ENCODE peak calls at places on chromosomes 2 and 18, in nine cellular contexts. M is HepG2, S is A549, C is GM12878, T is GM23338, V is HCT116, R is SK-N-SH, L is K562, Q is HL-60. U is an unnamed sample.

GRCh38 chr2:38246105-38246504 is 131.0 kb downstream of the ATL2 start:
- DNase-seq in V (no peak), R (peak), S (no peak), C (no peak), Q (no peak), M (no peak), L (no peak), T (no peak), U (no peak)

GRCh38 chr2:60819155-60819862 is 62.1 kb upstream of the REL start:
- DNase-seq in V (no peak), R (no peak), Q (no peak), L (no peak), M (no peak), C (no peak), S (no peak), T (no peak), U (no peak)

GRCh38 chr2:104976603-104977120 is 61.2 kb upstream of the MRPS9 start:
- DNase-seq in M (peak), T (peak), L (peak), S (peak), Q (peak), V (peak), R (peak), C (peak), U (no peak)

GRCh38 chr2:209933499-209934458 is 68.7 kb upstream of the RPE start:
- DNase-seq in C (no peak), S (no peak), Q (no peak), M (no peak), V (no peak), R (no peak), L (no peak), T (no peak), U (no peak)

GRCh38 chr2:223779877-223780276 is 57.5 kb downstream of the AP1S3 start:
- DNase-seq in T (peak), M (peak), V (peak), C (no peak), R (peak), Q (peak), S (peak), L (peak), U (no peak)

GRCh38 chr2:82013641-82014040 is 1709.1 kb upstream of the LRRTM1 start:
- DNase-seq in V (no peak), C (no peak), S (no peak), Q (no peak), R (no peak), T (peak), M (no peak), L (no peak), U (no peak)

GRCh38 chr18:48031641-48032040 is 101.2 kb upstream of the SMAD2 start:
- DNase-seq in C (no peak), Q (no peak), L (no peak), R (no peak), V (no peak), S (no peak), T (no peak), M (no peak), U (no peak)

GRCh38 chr18:23737578-23737977 is 48.3 kb downstream of the LAMA3 start:
- DNase-seq in M (no peak), C (no peak), R (no peak), S (no peak), Q (no peak), V (no peak), T (no peak), L (no peak), U (no peak)

GRCh38 chr18:68667121-68667520 is 47.8 kb downstream of the TMX3 start:
- DNase-seq in R (no peak), M (no peak), S (no peak), L (no peak), C (no peak), Q (no peak), T (no peak), V (no peak), U (no peak)

GRCh38 chr2:240389302-240389805 is 46.1 kb upstream of the GPC1 start:
- DNase-seq in T (no peak), M (no peak), R (no peak), S (no peak), L (no peak), V (no peak), Q (no peak), C (no peak), U (no peak)

GRCh38 chr2:118169359-118170005 is 81.2 kb downstream of the INSIG2 start:
- DNase-seq in M (no peak), R (no peak), T (peak), C (no peak), S (no peak), V (no peak), Q (peak), L (no peak), U (no peak)

GRCh38 chr2:106094101-106094860 is 99.8 kb downstream of the UXS1 start:
- DNase-seq in S (no peak), Q (no peak), T (no peak), C (no peak), L (no peak), R (no peak), V (no peak), M (no peak), U (no peak)

GRCh38 chr2:7692657-7693161 is 775.5 kb downstream of the RNF144A start:
- DNase-seq in L (no peak), C (no peak), S (peak), V (no peak), Q (no peak), M (no peak), R (no peak), T (no peak), U (no peak)

GRCh38 chr2:8229546-8229986 is 452.3 kb upstream of the ID2 start:
- DNase-seq in M (peak), V (peak), Q (peak), R (no peak), C (no peak), S (peak), L (peak), T (peak), U (no peak)

GRCh38 chr2:2827237-2827636 is 496.2 kb upstream of the MYT1L start:
- DNase-seq in Q (no peak), C (no peak), R (no peak), S (no peak), T (no peak), M (no peak), L (no peak), V (no peak), U (no peak)

GRCh38 chr2:44668336-44668735 is 273.2 kb upstream of the SIX3 start:
- DNase-seq in C (no peak), M (peak), Q (no peak), R (no peak), V (peak), L (no peak), T (peak), S (peak), U (no peak)

GRCh38 chr2:36731941-36732700 is 35.6 kb downstream of the VIT start:
- DNase-seq in C (no peak), V (no peak), M (no peak), R (peak), Q (no peak), S (no peak), T (no peak), L (no peak), U (no peak)

GRCh38 chr2:212360068-212360460 is 178.5 kb downstream of the ERBB4 start:
- DNase-seq in S (no peak), M (peak), L (no peak), T (no peak), C (no peak), V (no peak), Q (no peak), R (no peak), U (no peak)

GRCh38 chr18:27749189-27749588 is 427.7 kb downstream of the CDH2 start:
- DNase-seq in S (no peak), T (no peak), C (no peak), L (no peak), R (no peak), M (no peak), Q (no peak), V (no peak), U (no peak)

GRCh38 chr18:10259934-10260333 is 194.5 kb upstream of the APCDD1 start:
- DNase-seq in S (no peak), C (no peak), V (no peak), M (no peak), T (no peak), R (no peak), L (no peak), Q (no peak), U (no peak)

GRCh38 chr2:237196866-237197618 is 111.4 kb downstream of the COPS8 start:
- DNase-seq in V (no peak), R (no peak), L (no peak), M (no peak), C (no peak), Q (no peak), T (no peak), S (peak), U (no peak)

GRCh38 chr2:239145106-239145505 is 255.7 kb downstream of the HDAC4 start:
- DNase-seq in L (no peak), T (peak), Q (no peak), C (no peak), R (no peak), M (no peak), S (no peak), V (no peak), U (no peak)

GRCh38 chr2:26640331-26640745 is 828 bp downstream of the CIB4 start:
- DNase-seq in V (peak), R (peak), L (no peak), M (peak), C (no peak), Q (no peak), S (no peak), T (peak), U (no peak)

GRCh38 chr2:29071032-29071975 is 3.0 kb downstream of the PCARE start:
- DNase-seq in S (no peak), Q (no peak), R (no peak), T (no peak), C (no peak), V (no peak), M (no peak), L (no peak), U (no peak)

GRCh38 chr2:201136889-201137321 is 20.9 kb downstream of the CFLAR start:
- DNase-seq in R (no peak), C (no peak), M (no peak), L (no peak), Q (no peak), V (no peak), T (no peak), S (no peak), U (no peak)

GRCh38 chr2:150280255-150280654 is 207.2 kb downstream of the RND3 start:
- DNase-seq in R (no peak), M (no peak), L (no peak), T (no peak), S (no peak), Q (no peak), C (no peak), V (no peak), U (no peak)

GRCh38 chr18:48833701-48834394 is 116.9 kb downstream of the SMAD7 start:
- DNase-seq in L (no peak), Q (no peak), R (no peak), M (no peak), T (no peak), C (no peak), S (no peak), V (no peak), U (no peak)

GRCh38 chr2:290090-290722 is 2.3 kb upstream of the ALKAL2 start:
- DNase-seq in T (peak), M (peak), C (no peak), V (no peak), Q (peak), R (peak), S (peak), L (peak), U (peak)

GRCh38 chr2:112032615-112033457 is 22.2 kb upstream of the TMEM87B start:
- DNase-seq in C (no peak), V (peak), Q (peak), S (no peak), M (no peak), T (no peak), L (no peak), R (no peak), U (no peak)

GRCh38 chr18:58578321-58578720 is 50.6 kb downstream of the ALPK2 start:
- DNase-seq in C (no peak), Q (no peak), M (no peak), L (no peak), S (no peak), T (no peak), R (peak), V (no peak), U (no peak)

GRCh38 chr2:118380915-118381653 is 292.8 kb downstream of the INSIG2 start:
- DNase-seq in Q (no peak), T (no peak), M (no peak), S (no peak), L (no peak), R (no peak), V (no peak), C (no peak), U (no peak)

GRCh38 chr2:65367517-65367916 is 64.9 kb downstream of the SPRED2 start:
- DNase-seq in R (peak), S (peak), Q (peak), L (peak), T (no peak), M (no peak), V (no peak), C (no peak), U (peak)

GRCh38 chr2:134738150-134738865 is 19.5 kb upstream of the TMEM163 start:
- DNase-seq in T (no peak), R (no peak), M (no peak), C (no peak), L (no peak), S (no peak), V (no peak), Q (no peak), U (no peak)

GRCh38 chr2:119647440-119648169 is 31.4 kb upstream of the TMEM177 start:
- DNase-seq in T (no peak), R (no peak), C (peak), V (no peak), M (no peak), Q (peak), S (no peak), L (no peak), U (no peak)

GRCh38 chr2:160054984-160055725 is 7.3 kb downstream of the PLA2R1 start:
- DNase-seq in C (no peak), T (peak), L (no peak), S (no peak), M (no peak), R (no peak), Q (no peak), V (no peak), U (no peak)

GRCh38 chr2:24586955-24587354 is 95.9 kb downstream of the NCOA1 start:
- DNase-seq in Q (no peak), L (no peak), T (no peak), C (peak), R (no peak), S (no peak), V (no peak), M (no peak), U (no peak)

GRCh38 chr2:33336036-33336625 is 140.3 kb upstream of the RASGRP3 start:
- DNase-seq in S (no peak), T (no peak), Q (peak), V (no peak), C (no peak), M (no peak), R (no peak), L (no peak), U (no peak)

GRCh38 chr2:147082850-147083522 is 761.8 kb upstream of the ACVR2A start:
- DNase-seq in S (peak), L (peak), R (peak), M (peak), C (peak), Q (peak), V (peak), T (peak), U (peak)

GRCh38 chr2:17813015-17813741 is 3.1 kb upstream of the MSGN1 start:
- DNase-seq in M (no peak), L (no peak), R (no peak), S (no peak), T (no peak), V (no peak), C (no peak), Q (no peak), U (no peak)

DNA sequence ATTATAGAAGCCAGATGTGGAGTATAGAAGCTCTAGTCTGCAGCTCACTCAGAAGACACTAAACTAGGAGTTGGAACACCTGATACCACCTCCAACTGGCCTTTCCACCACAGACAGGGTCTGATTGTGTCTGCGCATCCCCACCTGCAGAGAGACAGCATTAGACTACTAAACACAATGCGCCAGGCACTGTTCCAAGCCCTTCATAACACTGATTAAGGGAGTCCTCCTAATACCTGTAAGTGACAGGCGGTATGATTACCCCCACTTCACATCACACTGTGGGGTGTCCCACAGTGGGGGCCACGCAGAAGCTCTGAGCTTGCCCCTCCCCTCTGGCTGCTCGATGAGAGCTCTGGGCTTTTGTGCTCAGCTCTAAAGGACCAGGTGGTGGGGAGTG is 145.4 kb downstream of the GFPT1 start:
- DNase-seq in Q (no peak), S (no peak), C (no peak), L (no peak), M (no peak), R (no peak), V (no peak), T (no peak), U (no peak)
- TF ChIP-seq REST in Q (no peak), S (no peak), C (no peak), L (no peak), M (no peak), R (no peak), V (no peak), T (no peak), U (no peak)

GRCh38 chr2:136101042-136101441 is 16.9 kb downstream of the CXCR4 start:
- DNase-seq in V (no peak), L (no peak), S (no peak), Q (no peak), R (no peak), C (no peak), T (no peak), M (no peak), U (no peak)
- TF ChIP-seq REST in V (no peak), L (no peak), S (no peak), Q (no peak), R (no peak), C (no peak), T (no peak), M (no peak), U (no peak)

DNA sequence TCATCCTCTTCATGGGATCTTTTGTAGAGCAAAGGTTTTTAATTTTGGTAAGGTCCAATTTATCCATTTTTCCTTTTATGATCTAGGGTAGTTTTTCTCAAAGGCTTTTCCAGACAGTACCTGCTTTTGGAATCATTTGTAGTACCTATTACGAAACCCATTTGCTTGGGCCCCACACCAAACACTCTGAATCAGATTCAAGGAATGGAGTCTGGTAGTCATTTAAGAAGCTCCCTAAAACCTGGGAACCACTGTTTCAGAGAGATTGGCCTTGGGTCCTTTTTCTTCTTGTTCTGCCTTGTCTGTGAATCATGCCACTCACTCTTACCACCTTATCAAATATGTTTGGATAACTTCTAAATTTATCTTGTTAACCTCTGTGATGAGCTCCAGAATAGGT is 40.3 kb downstream of the OSBPL6 start:
- DNase-seq in R (no peak), C (no peak), Q (no peak), L (no peak), M (no peak), S (no peak), T (no peak), V (no peak), U (no peak)
- TF ChIP-seq REST in R (no peak), C (no peak), Q (no peak), L (no peak), M (no peak), S (no peak), T (no peak), V (no peak), U (no peak)

GRCh38 chr2:23519334-23519651 is 134.3 kb downstream of the KLHL29 start:
- DNase-seq in V (no peak), M (no peak), R (no peak), L (no peak), Q (no peak), T (no peak), C (no peak), S (no peak), U (no peak)

GRCh38 chr2:23518481-23519333 is 133.7 kb downstream of the KLHL29 start:
- DNase-seq in S (no peak), T (no peak), V (no peak), C (no peak), L (no peak), Q (no peak), M (no peak), R (no peak), U (no peak)

GRCh38 chr2:23520256-23520655 is 135.3 kb downstream of the KLHL29 start:
- DNase-seq in C (no peak), L (no peak), Q (no peak), R (no peak), V (no peak), T (peak), S (no peak), M (peak), U (no peak)

GRCh38 chr2:23522726-23523410 is 137.9 kb downstream of the KLHL29 start:
- DNase-seq in R (no peak), M (no peak), L (no peak), C (no peak), Q (no peak), T (no peak), V (no peak), S (no peak), U (no peak)

GRCh38 chr2:23521060-23521459 is 136.1 kb downstream of the KLHL29 start:
- DNase-seq in V (no peak), C (no peak), Q (no peak), L (no peak), T (no peak), R (no peak), S (no peak), M (no peak), U (no peak)
- TF ChIP-seq REST in V (no peak), C (no peak), Q (no peak), L (no peak), T (no peak), R (no peak), S (no peak), M (no peak), U (no peak)

GRCh38 chr2:86062043-86062442 is 43.6 kb downstream of the POLR1A start:
- DNase-seq in Q (no peak), V (no peak), M (peak), S (peak), L (no peak), C (no peak), R (no peak), T (no peak), U (no peak)
- TF ChIP-seq REST in Q (no peak), V (no peak), M (no peak), S (no peak), L (no peak), C (no peak), R (no peak), T (no peak), U (no peak)

DNA sequence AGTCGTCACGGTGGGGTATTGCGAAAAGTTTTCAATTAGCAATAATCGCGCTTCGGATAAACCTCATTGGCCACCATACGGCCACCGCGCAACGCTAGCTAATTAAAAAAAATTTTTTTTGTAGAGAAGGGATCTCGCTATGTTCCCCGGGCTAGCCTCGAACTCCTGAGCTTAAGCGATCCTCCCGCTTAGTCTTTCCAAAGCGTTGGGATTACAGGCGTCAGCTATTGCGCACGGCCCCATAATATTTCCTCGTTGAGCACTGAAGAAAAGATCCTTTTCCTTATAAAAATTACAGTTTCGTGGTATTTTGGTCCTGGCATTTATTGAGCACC is 759 bp upstream of the ACTR1B start:
- DNase-seq in R (no peak), M (no peak), C (no peak), T (peak), Q (peak), L (peak), V (peak), S (peak), U (peak)
- TF ChIP-seq REST in R (no peak), M (no peak), C (no peak), T (no peak), Q (no peak), L (no peak), V (no peak), S (no peak), U (no peak)

GRCh38 chr18:79410171-79410641 is 14.5 kb downstream of the NFATC1 start:
- DNase-seq in S (no peak), L (no peak), Q (no peak), V (no peak), M (no peak), C (no peak), R (no peak), T (no peak), U (no peak)

GRCh38 chr18:79413025-79413424 is 17.3 kb downstream of the NFATC1 start:
- DNase-seq in T (no peak), S (no peak), Q (no peak), V (no peak), C (no peak), R (no peak), L (peak), M (no peak), U (no peak)

GRCh38 chr18:79410731-79411613 is 15.2 kb downstream of the NFATC1 start:
- DNase-seq in L (no peak), Q (peak), S (no peak), C (no peak), V (no peak), R (no peak), M (no peak), T (no peak), U (no peak)

GRCh38 chr18:79413426-79413825 is 17.7 kb downstream of the NFATC1 start:
- DNase-seq in L (no peak), Q (no peak), R (no peak), M (no peak), S (no peak), V (no peak), T (no peak), C (no peak), U (no peak)

GRCh38 chr18:79411614-79412526 is 16.1 kb downstream of the NFATC1 start:
- DNase-seq in M (no peak), R (no peak), V (no peak), C (no peak), L (no peak), T (peak), S (no peak), Q (no peak), U (no peak)
- TF ChIP-seq REST in M (no peak), R (no peak), V (no peak), C (no peak), L (no peak), T (no peak), S (no peak), Q (no peak), U (no peak)

GRCh38 chr18:14978191-14978590 is 230.2 kb downstream of the ANKRD30B start:
- DNase-seq in S (no peak), M (no peak), Q (no peak), R (no peak), C (no peak), L (no peak), T (no peak), V (no peak), U (no peak)
- TF ChIP-seq REST in S (no peak), M (no peak), Q (no peak), R (no peak), C (no peak), L (no peak), T (no peak), V (no peak), U (no peak)

U was measured in Panc1.